ENCODE peak calls at places on chromosomes 16 and 17, in six cellular contexts. D is uterus, R is heart right ventricle, A is MM.1S, V is breast epithelium, F is Caco-2. N is an unnamed sample. For H3K36me3, the result is how much of the 10 kb centered on the place peaks cover.

GRCh38 chr17:75891022-75891604 is 5.6 kb downstream of the TRIM65 start:
- DNase-seq in A (no peak), R (no peak), D (no peak), F (no peak), V (no peak), N (no peak)

GRCh38 chr17:14197582-14197981 is 39.1 kb downstream of the CDRT15 start:
- DNase-seq in D (no peak), V (no peak), F (no peak), R (no peak), A (no peak), N (no peak)

GRCh38 chr17:14886200-14886739 is 378.9 kb downstream of the PMP22 start:
- DNase-seq in F (no peak), R (no peak), A (peak), V (no peak), D (no peak), N (peak)

GRCh38 chr17:36849871-36850348 is 87.4 kb upstream of the LHX1 start:
- DNase-seq in D (no peak), A (no peak), R (no peak), V (no peak), F (no peak), N (peak)

GRCh38 chr16:79613009-79613408 is 12.5 kb upstream of the MAF start:
- DNase-seq in V (no peak), A (no peak), F (no peak), D (no peak), R (no peak), N (no peak)

GRCh38 chr17:79944821-79945391 is 90.8 kb downstream of the TBC1D16 start:
- DNase-seq in A (no peak), F (peak), V (no peak), D (peak), R (no peak), N (no peak)

GRCh38 chr16:83533193-83533592 is 274.6 kb upstream of the HSBP1 start:
- DNase-seq in R (no peak), A (no peak), V (no peak), D (no peak), F (no peak), N (no peak)

GRCh38 chr17:50219345-50219744 is 17.9 kb upstream of the COL1A1 start:
- DNase-seq in D (no peak), A (no peak), F (no peak), R (no peak), V (no peak), N (peak)

GRCh38 chr17:81256616-81257015 is 17.5 kb downstream of the NDUFAF8 start:
- DNase-seq in F (no peak), A (no peak), R (no peak), V (no peak), D (no peak), N (no peak)

GRCh38 chr17:45246861-45247428 is 14.9 kb downstream of the SPATA32 start:
- DNase-seq in D (no peak), V (no peak), F (no peak), A (no peak), R (no peak), N (peak)

GRCh38 chr17:78125138-78125913 is 3.2 kb downstream of the TMC6 start:
- DNase-seq in V (no peak), R (no peak), F (no peak), D (no peak), A (no peak), N (no peak)

GRCh38 chr17:951388-952132 is 28.0 kb downstream of the NXN start:
- DNase-seq in R (no peak), D (peak), F (peak), V (peak), A (no peak), N (peak)

GRCh38 chr17:82927311-82927660 is 87.5 kb upstream of the ZNF750 start:
- DNase-seq in V (no peak), A (no peak), F (no peak), D (no peak), R (no peak), N (no peak)

GRCh38 chr17:57899822-57900221 is 50.0 kb upstream of the MRPS23 start:
- DNase-seq in A (no peak), D (peak), V (peak), R (no peak), F (no peak), N (no peak)

GRCh38 chr17:31877911-31878702 is 19.1 kb upstream of the COPRS start:
- DNase-seq in D (no peak), A (no peak), R (no peak), F (no peak), V (no peak), N (no peak)

GRCh38 chr16:24253192-24253591 is 2.9 kb upstream of the CACNG3 start:
- DNase-seq in R (peak), F (peak), A (peak), D (no peak), V (no peak), N (peak)

GRCh38 chr17:20200016-20200788 is 191.0 kb downstream of the SPECC1 start:
- DNase-seq in A (no peak), R (no peak), D (no peak), V (no peak), F (no peak), N (no peak)

GRCh38 chr17:59371426-59372099 is 40.1 kb downstream of the YPEL2 start:
- DNase-seq in A (no peak), R (no peak), V (no peak), D (peak), F (no peak), N (no peak)

GRCh38 chr16:31527617-31528287 is at the start of gene AHSP:
- DNase-seq in D (no peak), R (no peak), F (no peak), A (no peak), V (no peak), N (peak)

DNA sequence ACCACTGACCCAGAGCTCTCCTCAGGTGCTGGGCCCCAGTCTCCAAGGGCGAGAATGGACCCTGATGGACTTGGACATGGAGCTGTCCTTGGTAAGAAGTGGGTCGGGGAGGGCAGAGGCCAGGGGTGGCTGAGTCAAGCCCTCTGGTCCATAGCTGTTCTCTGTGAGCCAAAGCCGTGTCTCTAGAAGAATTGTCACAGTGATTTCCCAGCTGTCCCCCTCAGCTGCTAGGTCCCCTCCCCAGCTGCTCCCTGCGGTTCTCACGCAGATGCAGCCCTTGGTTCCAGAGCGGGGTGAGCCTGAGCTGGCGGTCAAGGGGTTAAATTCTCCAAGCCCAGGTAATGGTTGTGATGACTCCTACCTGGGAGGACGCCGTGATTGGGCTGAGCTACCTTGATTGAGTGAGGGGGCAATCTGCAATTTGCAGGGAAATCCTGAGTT is 1.3 kb upstream of the NOL3 start:
- DNase-seq in F (no peak), D (no peak), R (no peak), A (no peak), V (no peak), N (no peak)
- H3K4me3 ChIP-seq in F (peak), D (no peak), R (no peak), A (no peak), V (no peak), N (peak)

GRCh38 chr17:48056879-48057278 is 8.7 kb downstream of the NFE2L1 start:
- DNase-seq in D (no peak), F (no peak), R (no peak), A (no peak), V (no peak), N (no peak)

GRCh38 chr17:48055531-48056245 is 7.5 kb downstream of the NFE2L1 start:
- DNase-seq in R (no peak), F (peak), V (no peak), A (peak), D (no peak), N (peak)

GRCh38 chr17:48054238-48055185 is 6.4 kb downstream of the NFE2L1 start:
- DNase-seq in A (no peak), F (no peak), V (peak), D (peak), R (peak), N (peak)

GRCh38 chr17:48057626-48058025 is 9.5 kb downstream of the NFE2L1 start:
- DNase-seq in V (no peak), D (no peak), A (no peak), R (no peak), F (no peak), N (no peak)

GRCh38 chr17:48056246-48056745 is 8.1 kb downstream of the NFE2L1 start:
- DNase-seq in V (no peak), A (no peak), F (no peak), R (no peak), D (no peak), N (no peak)
- H3K36me3 ChIP-seq in V (under half), A (under half), F (under half), R (under half), D (under half), N (half or more)

DNA sequence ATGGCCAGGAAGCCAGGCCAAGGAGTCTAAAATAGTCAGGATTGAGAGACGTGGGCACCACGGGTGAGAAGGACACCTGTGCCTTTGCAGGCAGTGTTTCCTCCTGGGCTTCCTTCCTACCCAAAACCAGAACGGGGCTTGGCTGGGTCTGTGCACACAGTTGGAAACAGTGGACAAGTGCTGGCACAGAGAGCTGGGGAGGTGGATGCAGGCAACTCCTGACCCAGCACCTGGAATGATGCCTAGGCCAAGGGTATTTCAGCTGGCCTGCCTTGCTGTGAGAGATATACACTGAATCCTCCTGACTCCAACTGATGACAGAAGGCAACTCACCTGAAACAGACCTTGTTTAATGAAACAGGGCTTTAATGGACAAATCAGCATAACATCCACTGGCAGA is 186.2 kb downstream of the SLC39A11 start:
- DNase-seq in R (no peak), A (no peak), V (no peak), D (no peak), F (no peak), N (no peak)
- H3K4me3 ChIP-seq in R (no peak), A (no peak), V (no peak), D (no peak), F (no peak), N (no peak)

GRCh38 chr16:2366660-2367309 is 26.3 kb upstream of the ABCA3 start:
- DNase-seq in R (no peak), D (no peak), A (no peak), V (no peak), F (no peak), N (no peak)
- H3K36me3 ChIP-seq in R (under half), D (under half), A (under half), V (under half), F (under half), N (under half)

GRCh38 chr16:88768041-88768876 is 16.8 kb downstream of the PIEZO1 start:
- DNase-seq in D (peak), V (peak), A (no peak), F (no peak), R (no peak), N (no peak)
- H3K4me3 ChIP-seq in D (peak), V (peak), A (no peak), F (no peak), R (no peak), N (no peak)

GRCh38 chr16:88718178-88718577 is 11.9 kb downstream of the CTU2 start:
- DNase-seq in D (no peak), R (no peak), A (no peak), F (no peak), V (no peak), N (no peak)
- H3K36me3 ChIP-seq in D (under half), R (under half), A (under half), F (under half), V (under half), N (under half)

N was measured in H7.